ENCODE peak calls at places on chromosomes 6 and 20, in five cellular contexts. H, P, V, E and O are unnamed samples.

GRCh38 chr6:3862038-3862437 is 12.9 kb downstream of the FAM50B start:
- DNase-seq in H (no peak), P (no peak), V (no peak), E (no peak), O (no peak)

GRCh38 chr20:37579091-37579490 is 51.4 kb upstream of the BLCAP start:
- DNase-seq in H (no peak), P (no peak), V (no peak), E (no peak), O (no peak)

GRCh38 chr6:34177181-34177591 is 31.3 kb upstream of the GRM4 start:
- DNase-seq in H (no peak), P (no peak), V (no peak), E (no peak), O (no peak)

GRCh38 chr6:110337481-110337880 is 20.7 kb downstream of the METTL24 start:
- DNase-seq in H (no peak), P (no peak), V (no peak), E (no peak), O (no peak)

GRCh38 chr20:4119854-4120209 is 104.5 kb upstream of the RNF24 start:
- DNase-seq in H (no peak), P (no peak), V (no peak), E (no peak), O (no peak)

GRCh38 chr20:3904857-3905256 is 15.7 kb downstream of the PANK2 start:
- DNase-seq in H (no peak), P (no peak), V (no peak), E (no peak), O (no peak)

GRCh38 chr6:95866732-95867131 is 149.0 kb upstream of the FUT9 start:
- DNase-seq in H (no peak), P (peak), V (no peak), E (no peak), O (no peak)

GRCh38 chr6:41449399-41450245 is 96.6 kb upstream of the FOXP4 start:
- DNase-seq in H (no peak), P (no peak), V (no peak), E (peak), O (peak)